ENCODE peak calls at places on chromosomes 12 and 14, in six cellular contexts. U is lower leg skin; J is activated CD8-positive, alpha-beta memory T cell treated with anti-CD3 and anti-CD28 coated beads for 4 hours; K is foreskin fibroblast; Z is adipocyte; I is EL. X is an unnamed sample.

GRCh38 chr14:85250369-85250768 is 279.6 kb upstream of the FLRT2 start:
- DNase-seq in U (no peak), J (no peak), K (no peak), Z (no peak), I (no peak), X (no peak)

GRCh38 chr12:42125372-42125767 is 19.3 kb downstream of the GXYLT1 start:
- DNase-seq in U (no peak), J (no peak), K (no peak), Z (no peak), I (no peak), X (no peak)

GRCh38 chr12:53219956-53220856 is 11.8 kb downstream of the RARG start:
- DNase-seq in U (no peak), J (no peak), K (peak), Z (peak), I (peak), X (peak)

GRCh38 chr14:80313806-80314205 is 102.5 kb upstream of the DIO2 start:
- DNase-seq in U (no peak), J (no peak), K (peak), Z (peak), I (no peak), X (no peak)

GRCh38 chr12:19575307-19576243 is 136.3 kb downstream of the AEBP2 start:
- DNase-seq in U (peak), J (no peak), K (peak), Z (peak), I (peak), X (peak)

GRCh38 chr12:16346931-16347330 is 514 bp upstream of the MGST1 start:
- DNase-seq in U (no peak), J (no peak), K (no peak), Z (no peak), I (no peak), X (no peak)

GRCh38 chr12:121230538-121230907 is 20.6 kb downstream of the P2RX4 start:
- DNase-seq in U (no peak), J (no peak), K (no peak), Z (no peak), I (no peak), X (no peak)

GRCh38 chr14:94041551-94042346 is 15.6 kb downstream of the OTUB2 start:
- DNase-seq in U (no peak), J (no peak), K (peak), Z (no peak), I (peak), X (no peak)

GRCh38 chr12:114186241-114187002 is 219.5 kb downstream of the TBX5 start:
- DNase-seq in U (no peak), J (no peak), K (no peak), Z (no peak), I (no peak), X (no peak)

GRCh38 chr12:76706099-76706498 is 57.8 kb upstream of the ZDHHC17 start:
- DNase-seq in U (no peak), J (no peak), K (peak), Z (peak), I (peak), X (no peak)

GRCh38 chr12:131205534-131205933 is 251.8 kb downstream of the ADGRD1 start:
- DNase-seq in U (no peak), J (no peak), K (no peak), Z (no peak), I (no peak), X (no peak)

GRCh38 chr12:80936353-80936641 is 1.4 kb downstream of the LIN7A start:
- DNase-seq in U (no peak), J (no peak), K (peak), Z (peak), I (no peak), X (no peak)

GRCh38 chr12:46531804-46532203 is 159.2 kb upstream of the SLC38A2 start:
- DNase-seq in U (no peak), J (no peak), K (no peak), Z (no peak), I (no peak), X (no peak)

GRCh38 chr12:121190523-121191031 is 19.4 kb upstream of the P2RX4 start:
- DNase-seq in U (no peak), J (no peak), K (peak), Z (peak), I (peak), X (no peak)

GRCh38 chr14:37179896-37180502 is 7.6 kb upstream of the SLC25A21 start:
- DNase-seq in U (no peak), J (no peak), K (peak), Z (no peak), I (peak), X (no peak)

GRCh38 chr12:74412607-74413230 is 124.9 kb upstream of the ATXN7L3B start:
- DNase-seq in U (no peak), J (no peak), K (peak), Z (peak), I (peak), X (no peak)

GRCh38 chr14:93036652-93037341 is 78.9 kb downstream of the ITPK1 start:
- DNase-seq in U (no peak), J (no peak), K (peak), Z (no peak), I (peak), X (no peak)

GRCh38 chr14:91229743-91230200 is 14.7 kb downstream of the GPR68 start:
- DNase-seq in U (no peak), J (no peak), K (no peak), Z (no peak), I (peak), X (no peak)

GRCh38 chr12:54282949-54283593 is 2.5 kb downstream of the HNRNPA1 start:
- DNase-seq in U (no peak), J (no peak), K (peak), Z (no peak), I (no peak), X (no peak)

GRCh38 chr12:56601503-56601902 is 28.6 kb downstream of the BAZ2A start:
- DNase-seq in U (no peak), J (no peak), K (no peak), Z (no peak), I (no peak), X (peak)

GRCh38 chr14:91508105-91508504 is 2.0 kb downstream of the PPP4R3A start:
- DNase-seq in U (no peak), J (no peak), K (no peak), Z (no peak), I (no peak), X (no peak)

GRCh38 chr12:29639893-29640495 is 142.5 kb upstream of the OVCH1 start:
- DNase-seq in U (no peak), J (no peak), K (no peak), Z (no peak), I (no peak), X (no peak)

GRCh38 chr12:132429932-132430643 is 59.9 kb upstream of the FBRSL1 start:
- DNase-seq in U (no peak), J (peak), K (peak), Z (peak), I (no peak), X (peak)

GRCh38 chr12:115867854-115868253 is 409.6 kb downstream of the MED13L start:
- DNase-seq in U (no peak), J (no peak), K (no peak), Z (no peak), I (no peak), X (no peak)

GRCh38 chr12:12539411-12539810 is 23.3 kb downstream of the DUSP16 start:
- DNase-seq in U (no peak), J (no peak), K (no peak), Z (no peak), I (no peak), X (no peak)

GRCh38 chr12:62530596-62530995 is 64.0 kb downstream of the MON2 start:
- DNase-seq in U (no peak), J (no peak), K (peak), Z (peak), I (peak), X (no peak)

GRCh38 chr14:75471059-75471458 is 43.2 kb downstream of the JDP2 start:
- DNase-seq in U (no peak), J (no peak), K (no peak), Z (no peak), I (no peak), X (no peak)

GRCh38 chr12:120761581-120761980 is 36.0 kb downstream of the ACADS start:
- DNase-seq in U (peak), J (no peak), K (peak), Z (peak), I (no peak), X (no peak)

GRCh38 chr14:96146131-96146771 is 58.4 kb upstream of the BDKRB2 start:
- DNase-seq in U (no peak), J (no peak), K (peak), Z (peak), I (peak), X (no peak)

GRCh38 chr12:47504775-47505446 is 200.9 kb downstream of the RPAP3 start:
- DNase-seq in U (no peak), J (no peak), K (peak), Z (peak), I (peak), X (no peak)

GRCh38 chr14:68978550-68978911 is 571 bp downstream of the ACTN1 start:
- DNase-seq in U (no peak), J (no peak), K (peak), Z (peak), I (peak), X (no peak)

GRCh38 chr14:81453166-81453766 is 53.1 kb upstream of the STON2 start:
- DNase-seq in U (peak), J (peak), K (peak), Z (peak), I (peak), X (no peak)

GRCh38 chr12:27277846-27278260 is 33.8 kb downstream of the STK38L start:
- DNase-seq in U (peak), J (no peak), K (peak), Z (peak), I (peak), X (no peak)

GRCh38 chr14:92553456-92553855 is 39.9 kb downstream of the RIN3 start:
- DNase-seq in U (no peak), J (no peak), K (peak), Z (peak), I (peak), X (no peak)

GRCh38 chr12:107955966-107956643 is 173.0 kb upstream of the WSCD2 start:
- DNase-seq in U (no peak), J (no peak), K (no peak), Z (no peak), I (no peak), X (no peak)

GRCh38 chr14:70020350-70021170 is 141.3 kb downstream of the SMOC1 start:
- DNase-seq in U (no peak), J (no peak), K (peak), Z (no peak), I (no peak), X (no peak)

GRCh38 chr14:26730929-26731618 is 133.2 kb upstream of the NOVA1 start:
- DNase-seq in U (no peak), J (no peak), K (peak), Z (peak), I (no peak), X (no peak)

X was measured in 8988T.